ENCODE peak calls at places on chromosomes 3 and 15, in seven cellular contexts. P is non-pigmented ciliary epithelial cell; L is T-helper 2 cell treated with Interferon-gamma antibody and Interleukin-4, amounts not matched to agents 5 μg/mL and 100 μg/mL, for 36 hours; H is stimulated activated CD8-positive, alpha-beta memory T cell treated with anti-CD3 and anti-CD28 coated beads, Interleukin-2, amount 100 ng/mL, for 1 hour; U is GM20000; S is Right ventricle myocardium superior; V is HEK293T. A is an unnamed sample.

GRCh38 chr3:178736300-178736699 is 200.1 kb downstream of the KCNMB2 start:
- DNase-seq in V (no peak), S (no peak), L (no peak), H (no peak), P (no peak), U (no peak), A (no peak)

GRCh38 chr3:169026543-169027181 is 636.9 kb downstream of the MECOM start:
- DNase-seq in P (peak; percentile 73), V (no peak), U (no peak), H (no peak), S (no peak), L (no peak), A (no peak)

GRCh38 chr3:136380530-136380929 is 130.4 kb downstream of the PCCB start:
- DNase-seq in U (no peak), S (no peak), L (no peak), P (no peak), V (no peak), H (no peak), A (no peak)

GRCh38 chr3:131031660-131032059 is 5.0 kb downstream of the NEK11 start:
- DNase-seq in S (no peak), U (no peak), V (no peak), H (no peak), L (no peak), P (no peak), A (no peak)

GRCh38 chr15:101320501-101321052 is 25.5 kb upstream of the SNRPA1 start:
- DNase-seq in V (no peak), L (peak; percentile 52), S (peak; percentile 62), P (no peak), U (peak; percentile 61), H (peak; percentile 34), A (no peak)

GRCh38 chr15:78695849-78696248 is 54.8 kb upstream of the CHRNB4 start:
- DNase-seq in P (no peak), U (no peak), S (no peak), H (no peak), L (no peak), V (no peak), A (no peak)

GRCh38 chr3:195458188-195458800 is 15.5 kb upstream of the ACAP2 start:
- DNase-seq in V (no peak), L (no peak), H (no peak), S (no peak), U (peak; percentile 56), P (no peak), A (no peak)

GRCh38 chr3:138043266-138044029 is 33.5 kb downstream of the CLDN18 start:
- DNase-seq in L (no peak), P (peak; percentile 75), S (no peak), U (no peak), H (no peak), V (no peak), A (no peak)

GRCh38 chr3:108234387-108234957 is 12.2 kb upstream of the IFT57 start:
- DNase-seq in H (no peak), P (no peak), V (no peak), L (no peak), U (no peak), S (no peak), A (no peak)

GRCh38 chr3:168049366-168049974 is 46.3 kb downstream of the GOLIM4 start:
- DNase-seq in S (no peak), L (no peak), V (no peak), H (no peak), P (no peak), U (no peak), A (no peak)

GRCh38 chr15:84112025-84112424 is 123.5 kb upstream of the GOLGA6L4 start:
- DNase-seq in L (no peak), H (no peak), P (no peak), U (no peak), V (peak; percentile 10), S (no peak), A (no peak)

GRCh38 chr3:134516905-134517304 is 31.0 kb downstream of the CEP63 start:
- DNase-seq in H (no peak), L (no peak), P (no peak), S (no peak), V (no peak), U (no peak), A (no peak)

GRCh38 chr3:57281710-57282109 is 10.8 kb downstream of the ASB14 start:
- DNase-seq in U (no peak), H (no peak), V (no peak), P (peak; percentile 23), L (no peak), S (no peak), A (no peak)

GRCh38 chr15:71125831-71126453 is 10.7 kb downstream of the THSD4 start:
- DNase-seq in U (no peak), V (peak; percentile 53), L (no peak), P (no peak), S (no peak), H (no peak), A (no peak)

GRCh38 chr15:67755264-67755663 is 70.0 kb upstream of the SKOR1 start:
- DNase-seq in P (no peak), L (no peak), U (no peak), S (no peak), H (no peak), V (no peak), A (no peak)

GRCh38 chr3:52495096-52495495 is at the start of gene STAB1:
- DNase-seq in S (peak; percentile 84), V (no peak), P (no peak), L (no peak), H (no peak), U (no peak), A (no peak)

GRCh38 chr3:86244897-86245296 is 746.1 kb downstream of the VGLL3 start:
- DNase-seq in L (no peak), P (no peak), H (no peak), V (no peak), S (no peak), U (no peak), A (no peak)

GRCh38 chr3:54225841-54226528 is 103.6 kb downstream of the CACNA2D3 start:
- DNase-seq in V (no peak), U (no peak), P (no peak), L (no peak), S (no peak), H (no peak), A (no peak)

GRCh38 chr3:157844770-157845522 is 261.3 kb downstream of the SHOX2 start:
- DNase-seq in P (peak; percentile 3), U (no peak), L (no peak), S (no peak), V (no peak), H (no peak), A (no peak)

GRCh38 chr3:78809941-78810340 is 957.9 kb downstream of the ROBO1 start:
- DNase-seq in P (no peak), L (no peak), U (no peak), V (no peak), H (no peak), S (no peak), A (no peak)

GRCh38 chr15:65666257-65666656 is 44.5 kb downstream of the SLC24A1 start:
- DNase-seq in P (peak; percentile 71), U (no peak), S (no peak), V (no peak), L (no peak), H (no peak), A (no peak)

GRCh38 chr3:186251948-186252619 is 110.0 kb downstream of the DGKG start:
- DNase-seq in V (no peak), P (no peak), S (peak; percentile 65), L (no peak), H (no peak), U (no peak), A (no peak)

GRCh38 chr3:35663471-35663870 is 24.1 kb downstream of the ARPP21 start:
- DNase-seq in V (no peak), S (peak; percentile 37), P (no peak), U (no peak), L (no peak), H (no peak), A (no peak)

GRCh38 chr15:61227269-61228024 is 1.7 kb downstream of the RORA start:
- DNase-seq in H (no peak), U (no peak), L (no peak), V (peak; percentile 34), S (no peak), P (peak; percentile 20), A (no peak)

GRCh38 chr3:150733373-150733935 is 29.5 kb downstream of the SIAH2 start:
- DNase-seq in P (no peak), S (no peak), H (no peak), L (peak; percentile 39), U (no peak), V (no peak), A (no peak)

GRCh38 chr3:139317660-139318430 is 26.0 kb upstream of the MRPS22 start:
- DNase-seq in H (no peak), V (no peak), S (no peak), P (no peak), L (no peak), U (no peak), A (no peak)

GRCh38 chr3:77420316-77420715 is 380.4 kb downstream of the ROBO2 start:
- DNase-seq in V (no peak), L (no peak), H (no peak), S (no peak), P (no peak), U (no peak), A (no peak)

GRCh38 chr15:42911058-42911592 is 9.5 kb downstream of the TTBK2 start:
- DNase-seq in P (no peak), V (no peak), S (no peak), U (no peak), H (no peak), L (no peak), A (no peak)

A was measured in activated naive CD4-positive, alpha-beta T cell.